ENCODE peak calls at places on chromosomes 12 and 14, in five cellular contexts. N is H9, C is neuronal stem cell, G is mesenchymal stem cell, O is trophoblast cell. U is an unnamed sample.

GRCh38 chr14:96297000-96297399 is 41.0 kb downstream of the BDKRB1 start:
- DNase-seq in N (no peak), C (no peak), G (no peak), O (peak), U (no peak)

GRCh38 chr12:75208851-75209781 is 523 bp downstream of the KCNC2 start:
- DNase-seq in N (peak), C (peak), G (peak), O (no peak), U (no peak)

GRCh38 chr12:42129595-42130204 is 15.0 kb downstream of the GXYLT1 start:
- DNase-seq in N (no peak), C (peak), G (peak), O (peak), U (no peak)

GRCh38 chr14:59691266-59691665 is 114.7 kb upstream of the CCDC175 start:
- DNase-seq in N (no peak), C (no peak), G (no peak), O (no peak), U (no peak)

GRCh38 chr14:105878125-105878524 is 351.7 kb downstream of the TMEM121 start:
- DNase-seq in N (no peak), C (no peak), G (no peak), O (no peak), U (no peak)

GRCh38 chr14:22071001-22071400 is 397.4 kb upstream of the OR4E1 start:
- DNase-seq in N (no peak), C (no peak), G (no peak), O (no peak), U (no peak)

GRCh38 chr14:21498540-21499526 is 12.3 kb downstream of the METTL3 start:
- DNase-seq in N (no peak), C (peak), G (peak), O (peak), U (no peak)

GRCh38 chr12:91902860-91903683 is 242.6 kb downstream of the BTG1 start:
- DNase-seq in N (no peak), C (no peak), G (peak), O (peak), U (no peak)

GRCh38 chr12:93904124-93904523 is 226.9 kb downstream of the CRADD start:
- DNase-seq in N (no peak), C (no peak), G (no peak), O (no peak), U (no peak)

GRCh38 chr14:61233436-61233956 is 47.6 kb downstream of the TMEM30B start:
- DNase-seq in N (no peak), C (no peak), G (no peak), O (no peak), U (no peak)

GRCh38 chr14:94144765-94145164 is 15.4 kb upstream of the IFI27L2 start:
- DNase-seq in N (peak), C (no peak), G (no peak), O (no peak), U (peak)

GRCh38 chr14:57889245-57889644 is 23.4 kb upstream of the SLC35F4 start:
- DNase-seq in N (no peak), C (no peak), G (no peak), O (no peak), U (no peak)

GRCh38 chr12:59452259-59452658 is 143.6 kb upstream of the SLC16A7 start:
- DNase-seq in N (no peak), C (no peak), G (peak), O (peak), U (no peak)

DNA sequence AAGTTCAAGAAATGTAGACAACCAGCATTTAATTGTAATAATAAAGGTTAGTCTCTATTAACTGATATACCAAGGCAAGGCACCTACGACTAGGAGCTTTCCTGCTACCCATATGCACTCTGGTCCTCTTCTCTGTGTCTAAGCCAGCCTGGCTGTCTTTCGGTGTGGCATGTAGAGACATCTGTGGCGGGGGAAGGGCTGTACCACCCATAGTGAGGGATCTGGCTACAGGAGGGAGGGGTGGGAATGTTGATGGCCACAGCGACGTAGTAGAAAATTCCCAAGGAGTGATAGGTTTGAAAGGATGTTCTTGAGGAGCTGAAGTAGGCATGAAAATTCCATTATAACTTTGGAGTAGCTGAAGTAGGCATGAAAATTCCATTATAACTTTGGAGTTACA is 344.2 kb downstream of the ATP23 start:
- DNase-seq in N (peak), C (peak), G (no peak), O (no peak), U (peak)
- H3K9ac ChIP-seq in N (no peak), C (no peak), G (no peak), O (no peak), U (no peak)

GRCh38 chr12:23458640-23459039 is 490.8 kb downstream of the SOX5 start:
- DNase-seq in N (no peak), C (no peak), G (no peak), O (no peak), U (no peak)
- H2BK12ac ChIP-seq in N (no peak), C (no peak), G (no peak), O (no peak), U (no peak)

GRCh38 chr12:54592316-54592715 is 3.9 kb upstream of the PPP1R1A start:
- DNase-seq in N (no peak), C (no peak), G (no peak), O (no peak), U (no peak)
- H3K9ac ChIP-seq in N (no peak), C (no peak), G (no peak), O (no peak), U (no peak)

GRCh38 chr12:62297321-62297720 is 37.1 kb downstream of the USP15 start:
- DNase-seq in N (no peak), C (no peak), G (no peak), O (no peak), U (no peak)

GRCh38 chr12:62304560-62304959 is 44.4 kb downstream of the USP15 start:
- DNase-seq in N (no peak), C (no peak), G (no peak), O (no peak), U (no peak)

GRCh38 chr12:62299617-62300016 is 39.4 kb downstream of the USP15 start:
- DNase-seq in N (no peak), C (no peak), G (no peak), O (no peak), U (no peak)

GRCh38 chr12:62301799-62302133 is 41.6 kb downstream of the USP15 start:
- DNase-seq in N (no peak), C (no peak), G (no peak), O (no peak), U (no peak)

DNA sequence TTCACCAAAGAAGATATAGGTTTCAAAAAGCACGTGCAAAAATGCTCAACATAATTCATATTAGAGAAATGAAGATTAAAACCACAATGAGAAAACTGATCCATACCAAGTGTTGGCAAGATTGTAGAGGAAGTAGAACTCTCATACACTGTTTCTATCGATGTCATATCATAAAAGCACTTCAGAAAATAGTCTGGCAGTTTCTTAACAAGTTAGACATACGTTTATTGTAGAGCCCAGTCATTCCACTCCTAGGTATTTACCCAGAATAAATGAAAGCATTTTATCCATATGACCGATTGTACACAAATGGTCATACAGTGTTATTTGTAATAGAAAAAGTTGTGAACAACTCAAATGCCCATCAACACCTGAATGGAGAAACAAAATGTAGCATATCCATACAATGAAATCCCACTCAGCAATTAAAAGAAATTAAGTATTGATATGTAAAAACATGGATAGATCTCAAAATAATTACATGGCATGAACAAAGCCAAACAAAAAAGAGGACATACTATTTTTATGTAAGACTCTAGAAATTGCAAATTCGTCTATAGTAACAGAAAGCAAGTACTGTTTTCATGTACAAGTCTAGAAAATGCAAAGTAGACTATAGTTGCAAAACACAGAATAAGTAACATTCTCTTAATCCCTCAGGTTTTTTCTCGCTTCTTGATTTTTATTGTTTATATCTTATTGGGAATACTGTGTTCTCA is 41.0 kb downstream of the USP15 start:
- DNase-seq in N (no peak), C (no peak), G (no peak), O (no peak), U (no peak)
- H2BK12ac ChIP-seq in N (no peak), C (no peak), G (no peak), O (no peak), U (no peak)

GRCh38 chr12:57576613-57577160 is 14.3 kb upstream of the PIP4K2C start:
- DNase-seq in N (no peak), C (no peak), G (no peak), O (peak), U (no peak)
- H3K9ac ChIP-seq in N (no peak), C (no peak), G (no peak), O (no peak), U (no peak)

GRCh38 chr12:22821985-22822384 is 197.0 kb downstream of the ETNK1 start:
- DNase-seq in N (no peak), C (no peak), G (peak), O (peak), U (no peak)
- H2BK12ac ChIP-seq in N (no peak), C (no peak), G (no peak), O (no peak), U (no peak)